ENCODE peak calls at places on chromosomes 7 and 10, in four cellular contexts. L is non-pigmented ciliary epithelial cell, N is AG09309, A is NB4. U is an unnamed sample.

GRCh38 chr7:135238112-135238744 is 4.6 kb downstream of the STRA8 start:
- DNase-seq in L (no peak), A (peak), N (no peak), U (no peak)

GRCh38 chr7:36796850-36797618 is 72.7 kb upstream of the AOAH start:
- DNase-seq in N (no peak), L (no peak), A (no peak), U (no peak)

GRCh38 chr10:30862486-30862885 is 169.2 kb downstream of the ZNF438 start:
- DNase-seq in L (peak), N (peak), A (peak), U (no peak)

GRCh38 chr10:69317175-69318086 is 39.1 kb downstream of the HK1 start:
- DNase-seq in L (no peak), A (peak), N (no peak), U (peak)

GRCh38 chr10:121721257-121721656 is 123.0 kb upstream of the FGFR2 start:
- DNase-seq in A (no peak), L (no peak), N (no peak), U (no peak)

GRCh38 chr7:21054427-21055133 is 267.9 kb upstream of the SP8 start:
- DNase-seq in L (no peak), N (no peak), A (no peak), U (no peak)

GRCh38 chr7:12569673-12570072 is 847 bp upstream of the SCIN start:
- DNase-seq in L (no peak), A (no peak), N (no peak), U (no peak)

GRCh38 chr10:113539789-113540188 is 13.1 kb upstream of the HABP2 start:
- DNase-seq in N (peak), A (peak), L (no peak), U (no peak)

GRCh38 chr7:82164813-82165212 is 278.8 kb downstream of the CACNA2D1 start:
- DNase-seq in L (peak), A (no peak), N (peak), U (no peak)

GRCh38 chr10:18400201-18400910 is 251.0 kb downstream of the NSUN6 start:
- DNase-seq in L (no peak), N (no peak), A (no peak), U (no peak)

GRCh38 chr7:131753620-131754222 is 197.3 kb upstream of the PODXL start:
- DNase-seq in N (no peak), A (peak), L (no peak), U (no peak)

GRCh38 chr10:55283041-55283440 is 482.0 kb upstream of the PCDH15 start:
- DNase-seq in A (no peak), N (no peak), L (no peak), U (no peak)

GRCh38 chr7:70183278-70183677 is 585.0 kb downstream of the AUTS2 start:
- DNase-seq in A (peak), L (no peak), N (no peak), U (no peak)

GRCh38 chr7:147578196-147578595 is 1012.4 kb upstream of the C7orf33 start:
- DNase-seq in N (no peak), L (no peak), A (no peak), U (no peak)

GRCh38 chr7:38478404-38478803 is 152.8 kb downstream of the AMPH start:
- DNase-seq in A (no peak), N (no peak), L (no peak), U (no peak)

GRCh38 chr10:110304394-110304779 is 333 bp downstream of the SMNDC1 start:
- DNase-seq in N (no peak), A (no peak), L (no peak), U (no peak)

GRCh38 chr7:45703373-45703821 is 129.2 kb downstream of the ADCY1 start:
- DNase-seq in L (no peak), A (no peak), N (no peak), U (no peak)

GRCh38 chr7:156638443-156639077 is 2.0 kb upstream of the RNF32 start:
- DNase-seq in A (peak), L (no peak), N (no peak), U (no peak)

GRCh38 chr10:103433858-103434257 is 18.3 kb downstream of the CALHM2 start:
- DNase-seq in L (no peak), A (peak), N (no peak), U (no peak)

GRCh38 chr10:69769395-69769989 is 32.2 kb upstream of the COL13A1 start:
- DNase-seq in L (peak), N (peak), A (peak), U (no peak)

GRCh38 chr10:43188702-43189101 is 50.5 kb downstream of the CSGALNACT2 start:
- DNase-seq in A (no peak), L (no peak), N (peak), U (no peak)

GRCh38 chr7:134667899-134668298 is 21.2 kb downstream of the BPGM start:
- DNase-seq in A (no peak), L (no peak), N (no peak), U (no peak)

GRCh38 chr7:119320316-119320715 is 952.7 kb upstream of the KCND2 start:
- DNase-seq in N (no peak), A (no peak), L (no peak), U (no peak)

GRCh38 chr7:21066221-21066620 is 279.5 kb upstream of the SP8 start:
- DNase-seq in N (no peak), L (no peak), A (no peak), U (no peak)

GRCh38 chr7:1659696-1660095 is 10.4 kb upstream of the ELFN1 start:
- DNase-seq in L (peak), A (no peak), N (peak), U (no peak)

U was measured in activated CD8-positive, alpha-beta T cell treated with anti-CD3 and anti-CD28 coated beads, Interleukin-2, amount 10 ng/mL, durations not matched to agents 7 days and 5 days.